ENCODE peak calls at places on chromosomes 6 and 20, in five cellular contexts. G is GM12878, N is K562, X is HEK293T, O is HepG2. Z is an unnamed sample.
A peak's percentile ranks its signal among the peaks of the same experiment; 100 is the strongest.

GRCh38 chr6:15365273-15365687 is 119.4 kb downstream of the JARID2 start:
- DNase-seq in G (no peak), N (peak; percentile 39), X (peak; percentile 75), O (no peak), Z (peak; percentile 69)

GRCh38 chr20:14700641-14700965 is 363.2 kb upstream of the FLRT3 start:
- DNase-seq in G (no peak), N (no peak), X (no peak), O (no peak), Z (no peak)

GRCh38 chr6:156845447-156845846 is 68.3 kb downstream of the ARID1B start:
- DNase-seq in G (no peak), N (no peak), X (no peak), O (peak; percentile 13), Z (no peak)

GRCh38 chr6:37940074-37940847 is 120.7 kb downstream of the ZFAND3 start:
- DNase-seq in G (no peak), N (no peak), X (no peak), O (no peak), Z (no peak)

GRCh38 chr6:1825926-1826325 is 216.2 kb downstream of the FOXC1 start:
- DNase-seq in G (no peak), N (no peak), X (no peak), O (no peak), Z (no peak)

GRCh38 chr6:34556031-34556471 is at the start of gene SPDEF:
- DNase-seq in G (no peak), N (no peak), X (no peak), O (peak; percentile 22), Z (no peak)

GRCh38 chr6:53899512-53899911 is 104.7 kb downstream of the LRRC1 start:
- DNase-seq in G (no peak), N (no peak), X (no peak), O (no peak), Z (no peak)

GRCh38 chr6:154928325-154928922 is 66.7 kb upstream of the TIAM2 start:
- DNase-seq in G (peak; percentile 12), N (peak; percentile 76), X (peak; percentile 81), O (peak; percentile 73), Z (peak; percentile 62)

GRCh38 chr6:38027685-38028373 is 208.3 kb downstream of the ZFAND3 start:
- DNase-seq in G (no peak), N (no peak), X (no peak), O (no peak), Z (no peak)

GRCh38 chr20:63043348-63044203 is 36.8 kb upstream of the BHLHE23 start:
- DNase-seq in G (no peak), N (no peak), X (no peak), O (no peak), Z (no peak)

GRCh38 chr6:149983145-149983544 is 19.4 kb downstream of the ULBP1 start:
- DNase-seq in G (no peak), N (no peak), X (no peak), O (no peak), Z (no peak)

GRCh38 chr6:130978660-130979396 is 84.2 kb downstream of the EPB41L2 start:
- DNase-seq in G (no peak), N (no peak), X (no peak), O (no peak), Z (no peak)

GRCh38 chr6:16450285-16450684 is 211.9 kb downstream of the GMPR start:
- DNase-seq in G (no peak), N (no peak), X (no peak), O (no peak), Z (no peak)

GRCh38 chr6:129865013-129865412 is 3.9 kb upstream of the TMEM244 start:
- DNase-seq in G (no peak), N (peak; percentile 33), X (no peak), O (peak; percentile 13), Z (no peak)

GRCh38 chr6:11093065-11093590 is 506 bp upstream of the SMIM13 start:
- DNase-seq in G (no peak), N (no peak), X (peak; percentile 36), O (no peak), Z (no peak)

GRCh38 chr20:53492212-53492611 is 101.4 kb downstream of the ZNF217 start:
- DNase-seq in G (no peak), N (no peak), X (no peak), O (peak; percentile 47), Z (no peak)

GRCh38 chr6:161319231-161319630 is 45.4 kb upstream of the AGPAT4 start:
- DNase-seq in G (no peak), N (no peak), X (no peak), O (no peak), Z (no peak)

GRCh38 chr6:17938885-17939284 is 48.5 kb downstream of the KIF13A start:
- DNase-seq in G (no peak), N (no peak), X (no peak), O (no peak), Z (no peak)

GRCh38 chr6:14881399-14881798 is 364.5 kb upstream of the JARID2 start:
- DNase-seq in G (no peak), N (no peak), X (no peak), O (no peak), Z (no peak)

GRCh38 chr6:84150680-84151079 is 76.8 kb downstream of the CEP162 start:
- DNase-seq in G (no peak), N (no peak), X (no peak), O (no peak), Z (no peak)

GRCh38 chr6:10852281-10852965 is 14.1 kb upstream of the MAK start:
- DNase-seq in G (no peak), N (no peak), X (no peak), O (no peak), Z (no peak)

GRCh38 chr6:83536034-83536646 is 23.8 kb downstream of the PRSS35 start:
- DNase-seq in G (peak; percentile 8), N (peak; percentile 57), X (peak; percentile 48), O (peak; percentile 29), Z (no peak)

GRCh38 chr20:63116412-63117106 is 99.4 kb downstream of the YTHDF1 start:
- DNase-seq in G (no peak), N (peak; percentile 80), X (peak; percentile 68), O (no peak), Z (no peak)

GRCh38 chr6:130424704-130425103 is 58.9 kb downstream of the TMEM200A start:
- DNase-seq in G (no peak), N (no peak), X (no peak), O (no peak), Z (no peak)

GRCh38 chr20:2156666-2157624 is 55.3 kb downstream of the STK35 start:
- DNase-seq in G (no peak), N (no peak), X (no peak), O (peak; percentile 64), Z (no peak)

GRCh38 chr6:34657307-34657978 is 39.1 kb downstream of the ILRUN start:
- DNase-seq in G (no peak), N (peak; percentile 49), X (no peak), O (peak; percentile 98), Z (no peak)

GRCh38 chr6:128350416-128351254 is 169.8 kb downstream of the PTPRK start:
- DNase-seq in G (no peak), N (no peak), X (no peak), O (peak; percentile 65), Z (no peak)

GRCh38 chr20:10376271-10377075 is 57.5 kb downstream of the MKKS start:
- DNase-seq in G (no peak), N (no peak), X (no peak), O (no peak), Z (no peak)

GRCh38 chr6:66900081-66900770 is 1193.2 kb upstream of the EYS start:
- DNase-seq in G (no peak), N (no peak), X (no peak), O (no peak), Z (no peak)

GRCh38 chr20:62977613-62978558 is 25.4 kb downstream of the SLC17A9 start:
- DNase-seq in G (peak; percentile 71), N (peak; percentile 67), X (no peak), O (no peak), Z (peak; percentile 61)

GRCh38 chr6:138521800-138522199 is 22.5 kb upstream of the NHSL1 start:
- DNase-seq in G (no peak), N (no peak), X (no peak), O (no peak), Z (no peak)

GRCh38 chr6:76633259-76633658 is 560.8 kb upstream of the IMPG1 start:
- DNase-seq in G (no peak), N (no peak), X (no peak), O (no peak), Z (no peak)

GRCh38 chr6:37162740-37163139 is 7.2 kb upstream of the PIM1 start:
- DNase-seq in G (no peak), N (no peak), X (no peak), O (no peak), Z (peak; percentile 44)

GRCh38 chr6:76230711-76231110 is 158.2 kb upstream of the IMPG1 start:
- DNase-seq in G (no peak), N (no peak), X (peak; percentile 12), O (peak; percentile 5), Z (no peak)

GRCh38 chr6:127515234-127515793 is 3.8 kb downstream of the MTCL3 start:
- DNase-seq in G (no peak), N (no peak), X (peak; percentile 66), O (no peak), Z (peak; percentile 75)

GRCh38 chr6:137867685-137868509 is 838 bp downstream of the TNFAIP3 start:
- DNase-seq in G (no peak), N (no peak), X (no peak), O (no peak), Z (no peak)

DNA sequence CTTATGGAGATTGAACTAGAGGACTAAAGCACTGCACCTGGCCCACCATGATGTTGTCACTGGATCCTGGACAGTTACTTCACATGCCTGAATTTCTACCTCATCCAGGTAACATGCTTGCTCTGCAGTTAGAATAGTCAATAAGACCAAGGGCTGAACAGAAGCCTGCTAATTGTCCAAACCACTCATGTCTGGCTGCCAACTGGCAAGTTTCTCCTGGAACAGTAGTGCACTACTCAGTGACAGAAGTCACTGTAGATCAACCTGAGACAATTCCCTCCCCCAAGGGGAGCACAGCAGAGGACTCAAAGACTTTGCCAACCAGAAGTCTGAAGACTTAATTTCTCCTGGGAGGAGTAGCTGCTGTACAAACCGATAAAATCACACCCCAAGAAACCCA is 454.6 kb upstream of the MARCKS start:
- DNase-seq in G (no peak), N (no peak), X (no peak), O (no peak), Z (no peak)
- TF ChIP-seq FOXM1 in G (no peak), N (no peak), X (no peak), O (no peak), Z (no peak)

GRCh38 chr6:12309070-12309469 is 18.9 kb downstream of the EDN1 start:
- DNase-seq in G (no peak), N (no peak), X (no peak), O (no peak), Z (no peak)

GRCh38 chr6:12301009-12301408 is 10.8 kb downstream of the EDN1 start:
- DNase-seq in G (no peak), N (no peak), X (no peak), O (no peak), Z (no peak)

GRCh38 chr6:12298995-12299394 is 8.8 kb downstream of the EDN1 start:
- DNase-seq in G (no peak), N (no peak), X (no peak), O (no peak), Z (no peak)

GRCh38 chr6:12304487-12304886 is 14.3 kb downstream of the EDN1 start:
- DNase-seq in G (no peak), N (no peak), X (no peak), O (no peak), Z (no peak)
- TF ChIP-seq FOXM1 in G (no peak), N (no peak), X (no peak), O (no peak), Z (no peak)

GRCh38 chr20:35048739-35049138 is 43.9 kb downstream of the TRPC4AP start:
- DNase-seq in G (no peak), N (no peak), X (no peak), O (peak; percentile 80), Z (no peak)
- TF ChIP-seq FOXM1 in G (no peak), N (no peak), X (no peak), O (no peak), Z (no peak)

GRCh38 chr20:41983159-41983558 is 365.0 kb upstream of the CHD6 start:
- DNase-seq in G (no peak), N (no peak), X (no peak), O (no peak), Z (no peak)
- TF ChIP-seq FOXM1 in G (no peak), N (no peak), X (no peak), O (no peak), Z (no peak)

Z was measured in SK-N-SH.